ENCODE peak calls at places on chromosomes 7 and 10, in eight cellular contexts. P, T, O, A, Y, W, U and S are unnamed samples.

GRCh38 chr10:24292304-24293291 is 83.7 kb downstream of the KIAA1217 start:
- DNase-seq in A (no peak), T (no peak), Y (peak; percentile 6), P (no peak), W (no peak), U (no peak), O (no peak), S (no peak)

GRCh38 chr10:71864861-71865473 is 13.9 kb upstream of the PSAP start:
- DNase-seq in A (no peak), Y (no peak), O (no peak), P (no peak), W (peak; percentile 72), T (no peak), U (no peak), S (peak; percentile 40)

GRCh38 chr10:132964231-132964630 is 21.9 kb upstream of the CFAP46 start:
- DNase-seq in W (no peak), O (no peak), U (no peak), A (no peak), Y (no peak), T (no peak), P (no peak), S (no peak)

GRCh38 chr7:69630292-69630691 is 32.0 kb downstream of the AUTS2 start:
- DNase-seq in A (no peak), O (no peak), Y (no peak), W (peak; percentile 86), T (no peak), U (no peak), P (no peak), S (no peak)

GRCh38 chr7:137992738-137993394 is 9.0 kb downstream of the CREB3L2 start:
- DNase-seq in P (no peak), A (no peak), W (peak; percentile 95), T (no peak), U (no peak), Y (no peak), O (peak; percentile 83), S (no peak)

GRCh38 chr10:13453896-13454295 is 74.9 kb downstream of the BEND7 start:
- DNase-seq in T (no peak), U (no peak), W (no peak), P (no peak), O (no peak), A (peak; percentile 47), Y (peak; percentile 41), S (no peak)

GRCh38 chr7:154484406-154484805 is 432.2 kb downstream of the DPP6 start:
- DNase-seq in T (no peak), W (no peak), P (no peak), O (no peak), A (peak; percentile 38), Y (no peak), U (no peak), S (no peak)

GRCh38 chr10:90440870-90441269 is 417.0 kb downstream of the HTR7 start:
- DNase-seq in P (no peak), T (no peak), A (no peak), W (no peak), U (no peak), Y (no peak), O (no peak), S (no peak)

GRCh38 chr10:102645741-102646609 is 1.7 kb downstream of the TRIM8 start:
- DNase-seq in U (peak; percentile 85), T (peak; percentile 82), Y (peak; percentile 71), W (peak; percentile 98), A (peak; percentile 64), P (peak; percentile 82), O (peak; percentile 88), S (peak; percentile 87)

GRCh38 chr10:90007226-90007625 is 305.8 kb downstream of the KIF20B start:
- DNase-seq in Y (no peak), P (no peak), W (peak; percentile 0), A (no peak), U (no peak), O (no peak), T (no peak), S (peak; percentile 68)

GRCh38 chr7:32958046-32959025 is 1.1 kb downstream of the FKBP9 start:
- DNase-seq in A (no peak), O (peak; percentile 10), U (no peak), P (no peak), W (peak; percentile 89), Y (peak; percentile 46), T (no peak), S (no peak)

GRCh38 chr10:126391162-126391880 is 3.0 kb upstream of the ADAM12 start:
- DNase-seq in W (peak; percentile 64), O (peak; percentile 21), A (no peak), P (no peak), Y (no peak), U (no peak), T (no peak), S (no peak)

GRCh38 chr7:33418251-33418701 is 288.9 kb downstream of the BBS9 start:
- DNase-seq in A (peak; percentile 68), T (no peak), P (no peak), Y (peak; percentile 66), U (no peak), O (no peak), W (peak; percentile 43), S (no peak)

GRCh38 chr7:134852626-134853025 is 73.2 kb downstream of the CALD1 start:
- DNase-seq in W (no peak), U (no peak), O (no peak), Y (no peak), A (no peak), P (no peak), T (no peak), S (no peak)

GRCh38 chr7:78226059-78226658 is 427.6 kb downstream of the PHTF2 start:
- DNase-seq in O (peak; percentile 37), Y (peak; percentile 86), U (no peak), T (peak; percentile 26), W (peak; percentile 44), A (peak; percentile 81), P (peak; percentile 22), S (peak; percentile 32)

GRCh38 chr10:86790394-86790793 is 34.0 kb downstream of the BMPR1A start:
- DNase-seq in U (no peak), O (no peak), W (no peak), A (no peak), Y (no peak), P (no peak), T (no peak), S (no peak)

GRCh38 chr7:149599636-149600206 is 102.1 kb upstream of the ZNF746 start:
- DNase-seq in W (no peak), O (no peak), T (peak; percentile 77), P (no peak), A (no peak), U (peak; percentile 74), Y (no peak), S (no peak)

GRCh38 chr10:43846187-43846680 is 197.6 kb upstream of the ZNF32 start:
- DNase-seq in T (no peak), U (no peak), Y (no peak), A (no peak), O (no peak), W (peak; percentile 78), P (no peak), S (no peak)
- H3K4me2 ChIP-seq in T (no peak overlapping the region), U (no peak overlapping the region), Y (no peak overlapping the region), A (no peak overlapping the region), O (no peak overlapping the region), W (peak overlapping the region; percentile 69), P (no peak overlapping the region), S (no peak overlapping the region)

GRCh38 chr10:114724707-114725106 is 66.6 kb upstream of the ABLIM1 start:
- DNase-seq in U (no peak), P (no peak), Y (no peak), T (no peak), A (no peak), O (no peak), W (no peak), S (no peak)

GRCh38 chr10:114720685-114721278 is 62.7 kb upstream of the ABLIM1 start:
- DNase-seq in P (no peak), Y (no peak), T (no peak), A (no peak), U (no peak), O (no peak), W (no peak), S (no peak)

GRCh38 chr10:114724295-114724694 is 66.2 kb upstream of the ABLIM1 start:
- DNase-seq in T (no peak), A (no peak), U (no peak), Y (no peak), P (no peak), O (no peak), W (no peak), S (peak; percentile 49)

GRCh38 chr10:114726820-114727271 is 68.8 kb upstream of the ABLIM1 start:
- DNase-seq in U (no peak), A (no peak), T (no peak), W (no peak), O (no peak), P (no peak), Y (no peak), S (no peak)

GRCh38 chr10:114723361-114723760 is 65.3 kb upstream of the ABLIM1 start:
- DNase-seq in W (no peak), P (no peak), U (no peak), Y (no peak), T (no peak), A (no peak), O (no peak), S (no peak)
- TF ChIP-seq EZH2phosphoT487 in W (no peak), P (no peak), U (no peak), Y (no peak), T (no peak), A (no peak), O (no peak), S (no peak)

DNA sequence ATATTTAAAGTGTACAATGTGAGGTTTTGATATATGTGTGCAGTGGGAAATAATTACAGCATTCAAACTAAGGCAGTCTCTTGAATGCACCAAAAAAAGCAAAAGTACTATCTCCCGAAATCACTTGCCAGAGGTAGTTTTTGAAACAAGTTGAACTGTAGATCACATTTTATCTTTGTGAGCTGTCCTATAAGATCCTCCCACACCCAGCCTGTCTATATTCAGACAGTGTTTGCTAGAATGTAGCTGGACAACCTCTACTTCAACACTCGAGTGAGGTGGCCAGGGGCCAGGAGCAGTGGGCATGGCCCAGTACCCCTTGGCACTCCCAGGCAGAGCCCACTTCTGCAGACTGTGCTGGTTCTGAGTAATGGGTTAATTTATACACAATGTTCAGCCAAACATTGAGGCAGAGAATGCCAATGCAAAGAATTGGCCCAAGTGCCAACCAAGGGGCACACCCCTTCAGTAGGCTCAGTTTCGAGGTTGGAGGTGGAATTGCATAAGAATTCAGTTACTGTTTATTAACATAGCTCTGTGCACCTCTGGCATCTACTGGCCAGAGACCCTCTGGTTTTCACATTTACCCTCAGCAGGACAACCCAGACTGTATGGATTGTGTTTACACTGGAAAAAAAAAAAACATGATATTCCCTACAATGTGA is 70.5 kb downstream of the AHR start:
- DNase-seq in T (no peak), W (peak; percentile 34), O (no peak), P (no peak), A (no peak), U (no peak), Y (no peak), S (peak; percentile 20)
- H3K4me2 ChIP-seq in T (no peak overlapping the region), W (peak overlapping the region; percentile 72), O (no peak overlapping the region), P (no peak overlapping the region), A (no peak overlapping the region), U (no peak overlapping the region), Y (no peak overlapping the region), S (no peak overlapping the region)

DNA sequence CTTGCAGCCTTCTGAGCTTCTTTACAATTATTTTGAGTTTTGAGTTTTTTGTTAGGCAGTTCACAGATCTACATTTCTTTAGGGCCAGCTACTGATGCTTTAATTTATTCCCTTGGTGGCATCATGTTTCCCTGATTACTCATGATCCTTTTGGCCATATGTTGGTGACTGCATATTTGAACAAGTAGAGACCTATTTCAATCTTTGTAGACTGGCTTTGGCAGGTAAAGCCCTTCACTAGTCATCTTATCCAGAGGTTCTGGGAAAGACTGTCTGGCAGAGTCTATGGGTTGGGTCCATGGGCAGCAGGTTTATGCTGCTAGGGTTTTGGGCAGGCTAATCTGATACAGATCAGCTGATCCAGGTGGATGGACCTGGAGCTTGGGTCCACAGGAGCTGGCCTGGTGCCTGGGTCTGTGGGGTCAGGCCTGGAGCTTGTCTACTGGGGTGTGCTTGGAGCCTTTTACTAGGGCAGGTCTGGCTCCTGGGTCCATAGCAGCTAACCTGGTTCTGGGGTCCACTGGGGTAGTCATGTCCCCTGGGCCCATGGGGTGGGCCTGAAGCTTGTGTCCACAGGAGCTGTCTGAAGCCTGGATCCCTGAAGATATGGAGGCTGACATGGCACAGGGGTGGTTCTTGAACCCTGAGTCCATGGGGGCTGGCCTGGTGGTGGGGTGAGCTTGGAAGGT is 72.7 kb downstream of the GPR85 start:
- DNase-seq in T (no peak), U (no peak), Y (no peak), W (no peak), P (no peak), A (no peak), O (no peak), S (no peak)
- TF ChIP-seq EZH2phosphoT487 in T (no peak), U (no peak), Y (no peak), W (no peak), P (no peak), A (no peak), O (no peak), S (no peak)